ENCODE peak calls at places on chromosome X, in six cellular contexts. B is suprapubic skin; E is breast epithelium; W is CD8-positive, alpha-beta memory T cell; N is neural progenitor cell; T is heart right ventricle. S is an unnamed sample.

GRCh38 chrX:109797311-109797975 is 64.4 kb upstream of the ACSL4 start:
- DNase-seq in B (no peak), E (no peak), W (no peak), N (no peak), T (no peak), S (no peak)

GRCh38 chrX:9416562-9417319 is 48.1 kb upstream of the TBL1X start:
- DNase-seq in B (no peak), E (no peak), W (no peak), N (no peak), T (no peak), S (no peak)

GRCh38 chrX:10677490-10677889 is 57.1 kb upstream of the MID1 start:
- DNase-seq in B (no peak), E (no peak), W (no peak), N (no peak), T (no peak), S (no peak)

GRCh38 chrX:110282922-110283321 is 35.0 kb downstream of the AMMECR1 start:
- DNase-seq in B (no peak), E (no peak), W (no peak), N (no peak), T (no peak), S (no peak)

GRCh38 chrX:152220612-152221011 is 82.2 kb upstream of the MAGEA10 start:
- DNase-seq in B (no peak), E (no peak), W (no peak), N (no peak), T (no peak), S (no peak)

GRCh38 chrX:24491741-24492140 is 26.7 kb downstream of the PDK3 start:
- DNase-seq in B (no peak), E (no peak), W (no peak), N (no peak), T (no peak), S (no peak)

GRCh38 chrX:152638443-152638904 is 779 bp downstream of the GABRQ start:
- DNase-seq in B (no peak), E (no peak), W (no peak), N (no peak), T (no peak), S (no peak)

GRCh38 chrX:151694661-151695582 is at the start of gene PRRG3:
- DNase-seq in B (no peak), E (no peak), W (no peak), N (peak), T (no peak), S (no peak)

GRCh38 chrX:129686422-129686948 is 31.7 kb upstream of the APLN start:
- DNase-seq in B (no peak), E (no peak), W (no peak), N (no peak), T (peak), S (no peak)

GRCh38 chrX:149715468-149715867 is 3.6 kb downstream of the MAGEA11 start:
- DNase-seq in B (no peak), E (no peak), W (no peak), N (no peak), T (no peak), S (no peak)

GRCh38 chrX:16310326-16310725 is 143.0 kb downstream of the MAGEB17 start:
- DNase-seq in B (no peak), E (no peak), W (no peak), N (no peak), T (no peak), S (no peak)

GRCh38 chrX:108312011-108312410 is 126.2 kb downstream of the COL4A6 start:
- DNase-seq in B (no peak), E (no peak), W (no peak), N (no peak), T (no peak), S (no peak)

GRCh38 chrX:104864296-104864695 is 298.3 kb downstream of the IL1RAPL2 start:
- DNase-seq in B (no peak), E (no peak), W (no peak), N (no peak), T (no peak), S (no peak)

GRCh38 chrX:10507181-10507580 is 113.2 kb downstream of the MID1 start:
- DNase-seq in B (no peak), E (peak), W (no peak), N (no peak), T (no peak), S (no peak)

GRCh38 chrX:43939187-43939926 is 33.8 kb downstream of the NDP start:
- DNase-seq in B (no peak), E (no peak), W (no peak), N (no peak), T (no peak), S (no peak)

GRCh38 chrX:31743004-31743403 is 671.2 kb upstream of the FTHL17 start:
- DNase-seq in B (no peak), E (no peak), W (no peak), N (no peak), T (no peak), S (no peak)

GRCh38 chrX:120015145-120016067 is 62.1 kb downstream of the RHOXF2B start:
- DNase-seq in B (no peak), E (no peak), W (no peak), N (peak), T (no peak), S (no peak)

GRCh38 chrX:130994671-130995070 is 63.5 kb upstream of the ARHGAP36 start:
- DNase-seq in B (no peak), E (no peak), W (no peak), N (peak), T (no peak), S (no peak)

GRCh38 chrX:49187526-49187925 is 1.4 kb upstream of the PRICKLE3 start:
- DNase-seq in B (no peak), E (no peak), W (no peak), N (peak), T (no peak), S (no peak)

GRCh38 chrX:151889451-151889850 is 23.2 kb upstream of the MAGEA4 start:
- DNase-seq in B (no peak), E (no peak), W (no peak), N (no peak), T (no peak), S (no peak)

GRCh38 chrX:70042399-70043371 is 7.1 kb downstream of the AWAT2 start:
- DNase-seq in B (no peak), E (peak), W (no peak), N (no peak), T (no peak), S (no peak)

GRCh38 chrX:17412692-17413091 is 37.7 kb downstream of the NHS start:
- DNase-seq in B (no peak), E (no peak), W (no peak), N (no peak), T (no peak), S (no peak)

GRCh38 chrX:104117753-104118152 is 5.4 kb downstream of the ZCCHC18 start:
- DNase-seq in B (no peak), E (no peak), W (no peak), N (no peak), T (no peak), S (no peak)

GRCh38 chrX:39736219-39737211 is 361.2 kb downstream of the BCOR start:
- DNase-seq in B (peak), E (peak), W (no peak), N (no peak), T (peak), S (no peak)

GRCh38 chrX:69993494-69993893 is 56.2 kb downstream of the AWAT2 start:
- DNase-seq in B (no peak), E (no peak), W (no peak), N (no peak), T (no peak), S (no peak)

GRCh38 chrX:123093792-123094191 is 90.3 kb upstream of the GRIA3 start:
- DNase-seq in B (no peak), E (no peak), W (no peak), N (no peak), T (no peak), S (no peak)

GRCh38 chrX:42079968-42080367 is 156.6 kb upstream of the CASK start:
- DNase-seq in B (no peak), E (no peak), W (no peak), N (no peak), T (no peak), S (no peak)

GRCh38 chrX:109327271-109327670 is 154.6 kb downstream of the GUCY2F start:
- DNase-seq in B (no peak), E (no peak), W (no peak), N (no peak), T (no peak), S (no peak)

GRCh38 chrX:78650906-78651437 is 8.2 kb downstream of the RTL3 start:
- DNase-seq in B (no peak), E (no peak), W (peak), N (no peak), T (no peak), S (no peak)

GRCh38 chrX:113274801-113275200 is 434.2 kb upstream of the AMOT start:
- DNase-seq in B (no peak), E (no peak), W (no peak), N (no peak), T (no peak), S (no peak)

GRCh38 chrX:3176439-3176820 is 135.2 kb downstream of the ARSF start:
- DNase-seq in B (no peak), E (no peak), W (no peak), N (peak), T (no peak), S (no peak)

GRCh38 chrX:10856797-10857196 is 236.4 kb upstream of the MID1 start:
- DNase-seq in B (no peak), E (no peak), W (no peak), N (no peak), T (no peak), S (no peak)

GRCh38 chrX:143854006-143854405 is 29.9 kb upstream of the UBE2NL start:
- DNase-seq in B (no peak), E (no peak), W (no peak), N (no peak), T (no peak), S (no peak)

GRCh38 chrX:28058906-28059305 is 77.7 kb upstream of the DCAF8L1 start:
- DNase-seq in B (no peak), E (no peak), W (no peak), N (no peak), T (no peak), S (no peak)

GRCh38 chrX:151974336-151975227 is at the start of gene GABRE:
- DNase-seq in B (peak), E (no peak), W (no peak), N (peak), T (peak), S (no peak)

GRCh38 chrX:133414399-133415275 is 652 bp downstream of the GPC4 start:
- DNase-seq in B (no peak), E (no peak), W (no peak), N (peak), T (no peak), S (no peak)

GRCh38 chrX:70084592-70084991 is 22.3 kb downstream of the OTUD6A start:
- DNase-seq in B (no peak), E (no peak), W (no peak), N (no peak), T (no peak), S (no peak)

GRCh38 chrX:66012094-66012534 is 27.8 kb downstream of the VSIG4 start:
- DNase-seq in B (no peak), E (no peak), W (peak), N (no peak), T (no peak), S (no peak)

DNA sequence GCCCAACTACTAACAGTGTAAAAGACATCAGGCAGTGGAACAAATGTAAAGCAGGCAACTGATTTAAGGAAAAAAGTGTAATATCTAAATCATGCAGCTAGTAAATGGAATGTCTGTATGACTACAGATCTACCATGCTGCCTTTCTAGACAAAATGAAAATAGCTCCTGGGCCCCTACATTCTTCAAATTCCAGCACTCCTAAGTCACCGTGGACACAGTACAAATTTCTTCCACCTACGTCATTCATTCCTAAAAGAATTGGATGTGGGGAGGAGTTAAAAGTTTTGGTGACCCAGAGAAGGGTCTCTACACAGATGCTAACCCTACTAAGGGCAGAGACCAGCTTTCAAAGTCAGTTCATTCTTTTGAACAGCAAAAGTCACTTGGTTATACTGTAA is 137.2 kb upstream of the ARHGEF9 start:
- DNase-seq in B (no peak), E (no peak), W (no peak), N (no peak), T (no peak), S (no peak)
- H3K27ac ChIP-seq in B (no peak), E (no peak), W (no peak), N (no peak), T (no peak), S (no peak)

GRCh38 chrX:115941388-115941787 is 229.2 kb upstream of the AGTR2 start:
- DNase-seq in B (no peak), E (no peak), W (no peak), N (no peak), T (no peak), S (no peak)
- H3K27ac ChIP-seq in B (no peak), E (no peak), W (no peak), N (no peak), T (no peak), S (peak)

GRCh38 chrX:68487924-68488323 is 10.9 kb upstream of the YIPF6 start:
- DNase-seq in B (no peak), E (no peak), W (no peak), N (no peak), T (no peak), S (no peak)
- H3K27ac ChIP-seq in B (no peak), E (no peak), W (no peak), N (no peak), T (no peak), S (no peak)

GRCh38 chrX:111283446-111283845 is 13.2 kb upstream of the CAPN6 start:
- DNase-seq in B (no peak), E (no peak), W (no peak), N (no peak), T (no peak), S (no peak)

GRCh38 chrX:111288841-111289240 is 18.6 kb upstream of the CAPN6 start:
- DNase-seq in B (no peak), E (no peak), W (no peak), N (no peak), T (no peak), S (no peak)

GRCh38 chrX:111284615-111285294 is 14.5 kb upstream of the CAPN6 start:
- DNase-seq in B (no peak), E (no peak), W (no peak), N (no peak), T (no peak), S (no peak)

GRCh38 chrX:111282141-111282540 is 11.9 kb upstream of the CAPN6 start:
- DNase-seq in B (no peak), E (no peak), W (no peak), N (no peak), T (no peak), S (no peak)

GRCh38 chrX:111282991-111283390 is 12.7 kb upstream of the CAPN6 start:
- DNase-seq in B (no peak), E (no peak), W (no peak), N (no peak), T (no peak), S (no peak)
- H3K27ac ChIP-seq in B (no peak), E (no peak), W (no peak), N (no peak), T (no peak), S (no peak)

GRCh38 chrX:19627533-19627932 is 112.2 kb upstream of the MAP3K15 start:
- DNase-seq in B (no peak), E (no peak), W (peak), N (no peak), T (no peak), S (no peak)
- H3K27ac ChIP-seq in B (no peak), E (no peak), W (no peak), N (no peak), T (no peak), S (no peak)

DNA sequence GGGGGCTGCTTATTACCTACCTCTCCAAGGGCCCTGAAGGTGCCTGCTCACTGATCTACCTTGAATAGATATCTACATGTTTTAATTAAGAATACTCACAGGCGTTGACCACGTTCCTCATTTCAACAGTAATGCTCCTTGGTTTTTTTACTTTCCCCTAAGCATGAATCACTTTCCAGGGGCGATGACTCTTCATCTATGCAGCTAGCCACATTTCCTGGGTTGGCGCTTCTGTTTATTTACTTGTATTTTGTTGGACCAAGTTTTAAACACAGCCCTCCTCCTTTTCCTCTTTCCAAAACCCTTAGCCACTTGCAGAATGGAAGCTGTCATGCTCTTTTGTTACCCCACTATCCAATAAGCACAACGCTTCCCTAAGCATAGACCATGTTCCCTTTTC is 50.8 kb downstream of the CBLL2 start:
- DNase-seq in B (no peak), E (no peak), W (no peak), N (no peak), T (no peak), S (no peak)
- H3K27ac ChIP-seq in B (no peak), E (no peak), W (no peak), N (no peak), T (no peak), S (no peak)

S was measured in substantia nigra.